ENCODE peak calls at places on chromosomes 13 and 19, in five cellular contexts. U is stimulated activated CD4-positive, alpha-beta T cell treated with anti-CD3 and anti-CD28 coated beads, Interleukin-4, amount 100 ng/mL, for 1 hour; P is uterus; A is frontal cortex; V is non-pigmented ciliary epithelial cell. F is an unnamed sample.

GRCh38 chr13:108220042-108220441 is 1.9 kb downstream of the ABHD13 start:
- DNase-seq in A (no peak), P (no peak), U (peak), V (no peak), F (no peak)

GRCh38 chr13:27296496-27296895 is 25.9 kb downstream of the RASL11A start:
- DNase-seq in A (no peak), U (no peak), P (no peak), V (no peak), F (no peak)

GRCh38 chr19:41904118-41904870 is 21.3 kb downstream of the ARHGEF1 start:
- DNase-seq in A (no peak), P (no peak), U (no peak), V (no peak), F (no peak)

GRCh38 chr13:65011403-65011802 is 2218.7 kb downstream of the PCDH9 start:
- DNase-seq in V (no peak), U (no peak), A (no peak), P (no peak), F (no peak)

GRCh38 chr13:51697855-51698254 is 106.1 kb downstream of the DHRS12 start:
- DNase-seq in A (no peak), U (no peak), P (no peak), V (no peak), F (no peak)

GRCh38 chr19:17777840-17778620 is 16.9 kb upstream of the B3GNT3 start:
- DNase-seq in U (peak), V (no peak), A (peak), P (no peak), F (peak)

GRCh38 chr13:95920485-95920884 is 132.7 kb downstream of the UGGT2 start:
- DNase-seq in P (no peak), V (no peak), U (no peak), A (no peak), F (no peak)

GRCh38 chr19:14149509-14149994 is 13.2 kb upstream of the ASF1B start:
- DNase-seq in V (no peak), A (peak), P (peak), U (peak), F (peak)

GRCh38 chr19:47176627-47177090 is 46.0 kb downstream of the SAE1 start:
- DNase-seq in U (peak), V (peak), A (no peak), P (peak), F (peak)

GRCh38 chr19:55027472-55028337 is 10.4 kb downstream of the GP6 start:
- DNase-seq in U (no peak), P (no peak), A (no peak), V (no peak), F (no peak)

GRCh38 chr13:109401307-109401706 is 385.1 kb downstream of the IRS2 start:
- DNase-seq in U (no peak), V (no peak), P (no peak), A (no peak), F (no peak)

GRCh38 chr19:41321600-41322270 is 11.8 kb downstream of the CCDC97 start:
- DNase-seq in P (peak), A (no peak), U (no peak), V (no peak), F (no peak)

F was measured in activated CD4-positive, alpha-beta memory T cell treated with anti-CD3 and anti-CD28 coated beads, Interleukin-2, amount 10 ng/mL, durations not matched to agents 7 days and 5 days.